ENCODE peak calls at places on chromosomes 11 and 22, in four cellular contexts. M is heart left ventricle, P is colonic mucosa, T is upper lobe of right lung. N is an unnamed sample. For H3K4me1, the result is how much of the 10 kb centered on the place peaks cover.

GRCh38 chr11:65964906-65965305 is 3.4 kb downstream of the SART1 start:
- DNase-seq in M (no peak), P (no peak), T (no peak), N (no peak)

GRCh38 chr22:43535741-43536140 is 123.9 kb downstream of the MPPED1 start:
- DNase-seq in M (no peak), P (no peak), T (peak), N (no peak)

GRCh38 chr11:44564198-44564597 is 1.3 kb upstream of the CD82 start:
- DNase-seq in M (no peak), P (peak), T (no peak), N (no peak)

GRCh38 chr22:40739723-40740122 is 60.4 kb downstream of the MCHR1 start:
- DNase-seq in M (no peak), P (no peak), T (no peak), N (no peak)

GRCh38 chr22:16936625-16937024 is 71.4 kb downstream of the GAB4 start:
- DNase-seq in M (no peak), P (no peak), T (no peak), N (no peak)

GRCh38 chr11:123434262-123434661 is 4.2 kb downstream of the GRAMD1B start:
- DNase-seq in M (no peak), P (no peak), T (no peak), N (no peak)

GRCh38 chr11:107591098-107591445 is at the start of gene ELMOD1:
- DNase-seq in M (peak), P (peak), T (peak), N (peak)

GRCh38 chr22:47450876-47451475 is 688.5 kb downstream of the TBC1D22A start:
- DNase-seq in M (no peak), P (no peak), T (no peak), N (no peak)

GRCh38 chr11:8261316-8261715 is 2.4 kb downstream of the LMO1 start:
- DNase-seq in M (no peak), P (no peak), T (peak), N (no peak)

GRCh38 chr11:68441466-68442230 is 18.9 kb upstream of the PPP6R3 start:
- DNase-seq in M (no peak), P (no peak), T (no peak), N (no peak)

GRCh38 chr22:38696606-38697005 is 4.1 kb downstream of the JOSD1 start:
- DNase-seq in M (no peak), P (no peak), T (no peak), N (no peak)

GRCh38 chr11:62705401-62705800 is 1.8 kb downstream of the BSCL2 start:
- DNase-seq in M (no peak), P (no peak), T (peak), N (peak)
- H3K4me1 ChIP-seq in M (under half), P (under half), T (under half), N (under half)

GRCh38 chr11:71450507-71450906 is 2.3 kb upstream of the DHCR7 start:
- DNase-seq in M (no peak), P (no peak), T (no peak), N (no peak)
- H3K4me1 ChIP-seq in M (half or more), P (under half), T (under half), N (under half)

GRCh38 chr11:2774173-2775082 is 74.6 kb upstream of the KCNQ1OT1 start:
- DNase-seq in M (peak), P (peak), T (peak), N (peak)
- H3K4me1 ChIP-seq in M (under half), P (under half), T (under half), N (under half)

DNA sequence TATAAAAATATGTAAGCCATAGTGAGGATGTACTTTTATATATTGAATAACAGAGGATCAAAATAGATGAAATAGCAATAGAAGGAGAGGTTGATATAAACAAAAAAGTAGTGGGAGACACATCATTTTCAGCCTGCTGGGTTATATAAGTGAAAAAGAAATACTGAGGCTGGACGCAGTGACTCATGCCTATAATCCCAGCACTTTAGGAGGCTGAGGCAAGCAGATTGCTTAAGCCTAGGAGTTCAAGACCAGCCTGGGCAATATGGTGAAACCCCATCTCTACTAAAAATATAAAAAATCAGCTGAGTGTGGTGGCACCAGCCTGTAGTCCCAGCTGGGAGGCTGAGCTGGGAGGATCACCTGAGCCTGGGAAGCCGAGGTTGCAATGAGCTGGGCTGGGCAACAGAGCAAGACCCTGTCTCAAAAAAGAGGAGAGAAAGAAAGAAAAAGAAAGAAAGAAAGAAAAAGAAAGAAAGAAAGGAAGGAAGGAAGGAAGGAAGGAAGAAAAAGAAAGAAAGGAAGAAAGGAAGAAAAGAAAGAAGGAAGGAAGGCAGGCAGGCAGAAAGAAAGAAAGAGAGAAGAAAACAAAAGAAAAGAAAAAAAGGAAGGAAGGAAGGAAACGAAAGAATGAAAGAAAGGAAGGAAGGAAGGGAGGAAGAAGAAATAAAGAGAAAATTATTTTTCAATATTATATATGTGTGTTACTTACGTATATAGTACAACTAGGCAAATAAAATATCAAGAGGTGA is 7.0 kb upstream of the P2RY2 start:
- DNase-seq in M (no peak), P (no peak), T (peak), N (no peak)
- H3K4me1 ChIP-seq in M (under half), P (under half), T (under half), N (under half)

GRCh38 chr11:2521681-2522630 is 77.1 kb downstream of the KCNQ1 start:
- DNase-seq in M (peak), P (peak), T (peak), N (peak)
- H3K4me1 ChIP-seq in M (under half), P (under half), T (under half), N (under half)

DNA sequence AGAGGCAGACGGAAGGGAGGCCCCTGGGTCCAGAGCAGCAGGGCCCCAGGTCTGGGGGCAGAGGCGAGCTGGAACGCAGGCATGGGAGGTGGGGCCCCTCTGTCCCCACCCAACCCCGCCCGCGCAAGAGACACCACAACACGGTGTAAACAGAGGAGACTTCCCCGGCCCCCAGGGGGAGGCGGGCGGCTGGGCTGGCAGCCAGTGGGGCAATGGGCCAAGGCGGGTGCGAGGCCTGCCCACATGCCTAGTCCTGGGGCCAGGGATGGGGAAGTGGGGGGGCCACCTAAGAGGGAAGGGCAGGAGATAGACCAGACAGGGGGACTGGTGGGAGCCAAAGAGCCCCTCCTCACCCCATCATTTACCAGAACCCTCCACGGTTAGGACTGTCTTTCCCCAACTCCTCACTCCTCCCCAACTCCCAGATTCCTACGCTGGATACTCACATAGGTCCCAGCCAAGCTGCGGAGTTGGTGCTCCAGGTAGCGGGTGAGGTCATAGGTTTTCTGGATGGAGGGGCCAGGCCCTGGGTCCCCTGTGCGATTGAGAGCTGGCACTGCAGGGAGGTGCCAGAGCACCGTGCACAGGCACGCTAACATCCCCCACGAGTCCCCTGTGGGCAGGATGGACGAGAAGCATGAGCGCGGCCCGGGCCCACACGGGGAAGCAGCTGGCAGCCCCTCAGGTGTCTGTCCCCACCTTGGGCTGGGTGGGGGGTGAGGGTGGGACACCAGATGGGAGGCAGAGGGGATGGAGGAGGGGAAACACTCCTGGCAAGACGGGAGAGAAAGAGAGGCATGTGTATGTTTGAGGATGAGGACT is 6.2 kb downstream of the CLCF1 start:
- DNase-seq in M (no peak), P (peak), T (peak), N (no peak)
- H3K4me1 ChIP-seq in M (under half), P (under half), T (half or more), N (under half)